ENCODE peak calls at places on chromosomes 1 and 21, in seven cellular contexts. One of them, this sample, is unnamed.
A peak's percentile ranks its signal among the peaks of the same experiment; 100 is the strongest.

GRCh38 chr1:77018386-77019156 is 151.3 kb downstream of the ST6GALNAC5 start:
- DNase-seq in HT1080: no peak
- DNase-seq in GM19239: no peak
- DNase-seq in uterus: no peak
- DNase-seq in foreskin fibroblast: no peak
- DNase-seq in stimulated activated CD8-positive, alpha-beta memory T cell treated with anti-CD3 and anti-CD28 coated beads, Interleukin-4, amount 100 ng/mL, for 48 hours: no peak
- DNase-seq in B cell: no peak
- DNase-seq in this sample: no peak

GRCh38 chr21:44304846-44305245 is 5.0 kb downstream of the PFKL start:
- DNase-seq in HT1080: peak; percentile 43
- DNase-seq in GM19239: no peak
- DNase-seq in uterus: no peak
- DNase-seq in foreskin fibroblast: peak; percentile 72
- DNase-seq in stimulated activated CD8-positive, alpha-beta memory T cell treated with anti-CD3 and anti-CD28 coated beads, Interleukin-4, amount 100 ng/mL, for 48 hours: peak; percentile 61
- DNase-seq in B cell: peak; percentile 81
- DNase-seq in this sample: no peak

GRCh38 chr21:45624356-45624854 is 19.1 kb upstream of the PCBP3 start:
- DNase-seq in HT1080: no peak
- DNase-seq in GM19239: no peak
- DNase-seq in uterus: no peak
- DNase-seq in foreskin fibroblast: no peak
- DNase-seq in stimulated activated CD8-positive, alpha-beta memory T cell treated with anti-CD3 and anti-CD28 coated beads, Interleukin-4, amount 100 ng/mL, for 48 hours: peak; percentile 15
- DNase-seq in B cell: no peak
- DNase-seq in this sample: no peak

GRCh38 chr1:198462365-198463025 is 78.0 kb downstream of the ATP6V1G3 start:
- DNase-seq in HT1080: peak; percentile 56
- DNase-seq in GM19239: no peak
- DNase-seq in uterus: no peak
- DNase-seq in foreskin fibroblast: peak; percentile 83
- DNase-seq in stimulated activated CD8-positive, alpha-beta memory T cell treated with anti-CD3 and anti-CD28 coated beads, Interleukin-4, amount 100 ng/mL, for 48 hours: no peak
- DNase-seq in B cell: no peak
- DNase-seq in this sample: no peak

GRCh38 chr1:162300057-162300917 is 76.4 kb downstream of the SPATA46 start:
- DNase-seq in HT1080: no peak
- DNase-seq in GM19239: no peak
- DNase-seq in uterus: no peak
- DNase-seq in foreskin fibroblast: no peak
- DNase-seq in stimulated activated CD8-positive, alpha-beta memory T cell treated with anti-CD3 and anti-CD28 coated beads, Interleukin-4, amount 100 ng/mL, for 48 hours: no peak
- DNase-seq in B cell: no peak
- DNase-seq in this sample: no peak

GRCh38 chr1:111886741-111887140 is 102.7 kb downstream of the KCND3 start:
- DNase-seq in HT1080: no peak
- DNase-seq in GM19239: no peak
- DNase-seq in uterus: no peak
- DNase-seq in foreskin fibroblast: no peak
- DNase-seq in stimulated activated CD8-positive, alpha-beta memory T cell treated with anti-CD3 and anti-CD28 coated beads, Interleukin-4, amount 100 ng/mL, for 48 hours: no peak
- DNase-seq in B cell: no peak
- DNase-seq in this sample: no peak

GRCh38 chr1:1204998-1205768 is 1.2 kb downstream of the TNFRSF18 start:
- DNase-seq in HT1080: no peak
- DNase-seq in GM19239: no peak
- DNase-seq in uterus: no peak
- DNase-seq in foreskin fibroblast: no peak
- DNase-seq in stimulated activated CD8-positive, alpha-beta memory T cell treated with anti-CD3 and anti-CD28 coated beads, Interleukin-4, amount 100 ng/mL, for 48 hours: no peak
- DNase-seq in B cell: peak; percentile 49
- DNase-seq in this sample: peak; percentile 43

GRCh38 chr1:110123224-110123623 is 11.0 kb downstream of the UBL4B start:
- DNase-seq in HT1080: no peak
- DNase-seq in GM19239: no peak
- DNase-seq in uterus: no peak
- DNase-seq in foreskin fibroblast: peak; percentile 45
- DNase-seq in stimulated activated CD8-positive, alpha-beta memory T cell treated with anti-CD3 and anti-CD28 coated beads, Interleukin-4, amount 100 ng/mL, for 48 hours: no peak
- DNase-seq in B cell: no peak
- DNase-seq in this sample: no peak

GRCh38 chr1:13593511-13594131 is 10.0 kb downstream of the PDPN start:
- DNase-seq in HT1080: peak; percentile 84
- DNase-seq in GM19239: no peak
- DNase-seq in uterus: peak; percentile 75
- DNase-seq in foreskin fibroblast: peak; percentile 39
- DNase-seq in stimulated activated CD8-positive, alpha-beta memory T cell treated with anti-CD3 and anti-CD28 coated beads, Interleukin-4, amount 100 ng/mL, for 48 hours: no peak
- DNase-seq in B cell: no peak
- DNase-seq in this sample: no peak

GRCh38 chr1:236518343-236518742 is 5.4 kb upstream of the LGALS8 start:
- DNase-seq in HT1080: no peak
- DNase-seq in GM19239: no peak
- DNase-seq in uterus: no peak
- DNase-seq in foreskin fibroblast: no peak
- DNase-seq in stimulated activated CD8-positive, alpha-beta memory T cell treated with anti-CD3 and anti-CD28 coated beads, Interleukin-4, amount 100 ng/mL, for 48 hours: no peak
- DNase-seq in B cell: no peak
- DNase-seq in this sample: no peak